ENCODE peak calls at places on chromosomes 5 and 9, in four cellular contexts. One of them, this sample, is unnamed.

GRCh38 chr9:20447291-20447690 is 175.0 kb downstream of the MLLT3 start:
- DNase-seq in stimulated activated naive CD4-positive, alpha-beta T cell: no peak
- DNase-seq in stimulated activated CD4-positive, alpha-beta T cell treated with anti-CD3 and anti-CD28 coated beads, Interleukin-15, amount 100 ng/mL, for 24 hours: no peak
- DNase-seq in tibial artery: no peak
- DNase-seq in this sample: no peak

GRCh38 chr9:98832768-98833089 is 25.3 kb downstream of the GALNT12 start:
- DNase-seq in stimulated activated CD4-positive, alpha-beta T cell treated with anti-CD3 and anti-CD28 coated beads, Interleukin-15, amount 100 ng/mL, for 24 hours: no peak
- DNase-seq in tibial artery: no peak
- DNase-seq in stimulated activated naive CD4-positive, alpha-beta T cell: no peak
- DNase-seq in this sample: no peak

GRCh38 chr9:137453643-137454081 is 5.5 kb downstream of the NSMF start:
- DNase-seq in tibial artery: peak
- DNase-seq in stimulated activated CD4-positive, alpha-beta T cell treated with anti-CD3 and anti-CD28 coated beads, Interleukin-15, amount 100 ng/mL, for 24 hours: peak
- DNase-seq in stimulated activated naive CD4-positive, alpha-beta T cell: peak
- DNase-seq in this sample: no peak

GRCh38 chr5:161058751-161059150 is 206.7 kb upstream of the ATP10B start:
- DNase-seq in tibial artery: no peak
- DNase-seq in stimulated activated naive CD4-positive, alpha-beta T cell: no peak
- DNase-seq in stimulated activated CD4-positive, alpha-beta T cell treated with anti-CD3 and anti-CD28 coated beads, Interleukin-15, amount 100 ng/mL, for 24 hours: no peak
- DNase-seq in this sample: no peak

GRCh38 chr5:17412760-17413671 is 85.0 kb upstream of the TAF11L2 start:
- DNase-seq in stimulated activated CD4-positive, alpha-beta T cell treated with anti-CD3 and anti-CD28 coated beads, Interleukin-15, amount 100 ng/mL, for 24 hours: no peak
- DNase-seq in tibial artery: no peak
- DNase-seq in stimulated activated naive CD4-positive, alpha-beta T cell: no peak
- DNase-seq in this sample: no peak

GRCh38 chr9:136045595-136046554 is 49.2 kb downstream of the NACC2 start:
- DNase-seq in stimulated activated CD4-positive, alpha-beta T cell treated with anti-CD3 and anti-CD28 coated beads, Interleukin-15, amount 100 ng/mL, for 24 hours: no peak
- DNase-seq in tibial artery: peak
- DNase-seq in stimulated activated naive CD4-positive, alpha-beta T cell: no peak
- DNase-seq in this sample: no peak

GRCh38 chr9:33737811-33738606 is 57.4 kb upstream of the PRSS3 start:
- DNase-seq in tibial artery: no peak
- DNase-seq in stimulated activated naive CD4-positive, alpha-beta T cell: no peak
- DNase-seq in stimulated activated CD4-positive, alpha-beta T cell treated with anti-CD3 and anti-CD28 coated beads, Interleukin-15, amount 100 ng/mL, for 24 hours: peak
- DNase-seq in this sample: peak

GRCh38 chr5:65924366-65925093 is 1.8 kb upstream of the ERBIN start:
- DNase-seq in tibial artery: no peak
- DNase-seq in stimulated activated naive CD4-positive, alpha-beta T cell: no peak
- DNase-seq in stimulated activated CD4-positive, alpha-beta T cell treated with anti-CD3 and anti-CD28 coated beads, Interleukin-15, amount 100 ng/mL, for 24 hours: no peak
- DNase-seq in this sample: no peak

GRCh38 chr5:31479706-31480105 is 52.2 kb downstream of the DROSHA start:
- DNase-seq in tibial artery: no peak
- DNase-seq in stimulated activated naive CD4-positive, alpha-beta T cell: no peak
- DNase-seq in stimulated activated CD4-positive, alpha-beta T cell treated with anti-CD3 and anti-CD28 coated beads, Interleukin-15, amount 100 ng/mL, for 24 hours: no peak
- DNase-seq in this sample: no peak

GRCh38 chr5:166365164-166365563 is 1926.3 kb upstream of the WWC1 start:
- DNase-seq in stimulated activated naive CD4-positive, alpha-beta T cell: no peak
- DNase-seq in stimulated activated CD4-positive, alpha-beta T cell treated with anti-CD3 and anti-CD28 coated beads, Interleukin-15, amount 100 ng/mL, for 24 hours: no peak
- DNase-seq in tibial artery: no peak
- DNase-seq in this sample: no peak

GRCh38 chr9:121699271-121700164 is 48.1 kb downstream of the DAB2IP start:
- DNase-seq in tibial artery: peak
- DNase-seq in stimulated activated CD4-positive, alpha-beta T cell treated with anti-CD3 and anti-CD28 coated beads, Interleukin-15, amount 100 ng/mL, for 24 hours: peak
- DNase-seq in stimulated activated naive CD4-positive, alpha-beta T cell: no peak
- DNase-seq in this sample: no peak

GRCh38 chr5:131109540-131110255 is 55.4 kb downstream of the HINT1 start:
- DNase-seq in stimulated activated naive CD4-positive, alpha-beta T cell: peak
- DNase-seq in tibial artery: no peak
- DNase-seq in stimulated activated CD4-positive, alpha-beta T cell treated with anti-CD3 and anti-CD28 coated beads, Interleukin-15, amount 100 ng/mL, for 24 hours: peak
- DNase-seq in this sample: peak

GRCh38 chr5:180352976-180353225 is 235 bp downstream of the GFPT2 start:
- DNase-seq in tibial artery: no peak
- DNase-seq in stimulated activated CD4-positive, alpha-beta T cell treated with anti-CD3 and anti-CD28 coated beads, Interleukin-15, amount 100 ng/mL, for 24 hours: no peak
- DNase-seq in stimulated activated naive CD4-positive, alpha-beta T cell: no peak
- DNase-seq in this sample: no peak

GRCh38 chr9:18910858-18911257 is 122.2 kb downstream of the SAXO1 start:
- DNase-seq in stimulated activated CD4-positive, alpha-beta T cell treated with anti-CD3 and anti-CD28 coated beads, Interleukin-15, amount 100 ng/mL, for 24 hours: no peak
- DNase-seq in tibial artery: no peak
- DNase-seq in stimulated activated naive CD4-positive, alpha-beta T cell: no peak
- DNase-seq in this sample: no peak

GRCh38 chr5:76641514-76642120 is 18.4 kb upstream of the F2RL2 start:
- DNase-seq in tibial artery: peak
- DNase-seq in stimulated activated CD4-positive, alpha-beta T cell treated with anti-CD3 and anti-CD28 coated beads, Interleukin-15, amount 100 ng/mL, for 24 hours: peak
- DNase-seq in stimulated activated naive CD4-positive, alpha-beta T cell: peak
- DNase-seq in this sample: peak

GRCh38 chr5:81397169-81397568 is 3.2 kb upstream of the ACOT12 start:
- DNase-seq in stimulated activated CD4-positive, alpha-beta T cell treated with anti-CD3 and anti-CD28 coated beads, Interleukin-15, amount 100 ng/mL, for 24 hours: no peak
- DNase-seq in stimulated activated naive CD4-positive, alpha-beta T cell: no peak
- DNase-seq in tibial artery: no peak
- DNase-seq in this sample: no peak

GRCh38 chr9:14554866-14555265 is 138.4 kb downstream of the ZDHHC21 start:
- DNase-seq in stimulated activated naive CD4-positive, alpha-beta T cell: no peak
- DNase-seq in stimulated activated CD4-positive, alpha-beta T cell treated with anti-CD3 and anti-CD28 coated beads, Interleukin-15, amount 100 ng/mL, for 24 hours: no peak
- DNase-seq in tibial artery: no peak
- DNase-seq in this sample: no peak

GRCh38 chr5:78771260-78772240 is 123.0 kb upstream of the LHFPL2 start:
- DNase-seq in stimulated activated CD4-positive, alpha-beta T cell treated with anti-CD3 and anti-CD28 coated beads, Interleukin-15, amount 100 ng/mL, for 24 hours: no peak
- DNase-seq in tibial artery: no peak
- DNase-seq in stimulated activated naive CD4-positive, alpha-beta T cell: no peak
- DNase-seq in this sample: no peak

GRCh38 chr9:133048595-133048994 is 13.2 kb upstream of the CEL start:
- DNase-seq in stimulated activated naive CD4-positive, alpha-beta T cell: no peak
- DNase-seq in tibial artery: no peak
- DNase-seq in stimulated activated CD4-positive, alpha-beta T cell treated with anti-CD3 and anti-CD28 coated beads, Interleukin-15, amount 100 ng/mL, for 24 hours: peak
- DNase-seq in this sample: no peak

GRCh38 chr5:159678800-159679392 is 237.4 kb upstream of the ADRA1B start:
- DNase-seq in stimulated activated CD4-positive, alpha-beta T cell treated with anti-CD3 and anti-CD28 coated beads, Interleukin-15, amount 100 ng/mL, for 24 hours: peak
- DNase-seq in tibial artery: no peak
- DNase-seq in stimulated activated naive CD4-positive, alpha-beta T cell: no peak
- DNase-seq in this sample: no peak

GRCh38 chr5:151622367-151623097 is 31.4 kb upstream of the FAT2 start:
- DNase-seq in stimulated activated CD4-positive, alpha-beta T cell treated with anti-CD3 and anti-CD28 coated beads, Interleukin-15, amount 100 ng/mL, for 24 hours: no peak
- DNase-seq in tibial artery: no peak
- DNase-seq in stimulated activated naive CD4-positive, alpha-beta T cell: no peak
- DNase-seq in this sample: no peak

GRCh38 chr9:126147620-126148522 is 178.8 kb upstream of the MVB12B start:
- DNase-seq in stimulated activated naive CD4-positive, alpha-beta T cell: no peak
- DNase-seq in stimulated activated CD4-positive, alpha-beta T cell treated with anti-CD3 and anti-CD28 coated beads, Interleukin-15, amount 100 ng/mL, for 24 hours: no peak
- DNase-seq in tibial artery: no peak
- DNase-seq in this sample: no peak

GRCh38 chr5:74579215-74579614 is 61.3 kb downstream of the ENC1 start:
- DNase-seq in stimulated activated naive CD4-positive, alpha-beta T cell: peak
- DNase-seq in stimulated activated CD4-positive, alpha-beta T cell treated with anti-CD3 and anti-CD28 coated beads, Interleukin-15, amount 100 ng/mL, for 24 hours: peak
- DNase-seq in tibial artery: no peak
- DNase-seq in this sample: no peak

GRCh38 chr9:130451509-130452388 is 7.0 kb downstream of the ASS1 start:
- DNase-seq in tibial artery: peak
- DNase-seq in stimulated activated naive CD4-positive, alpha-beta T cell: no peak
- DNase-seq in stimulated activated CD4-positive, alpha-beta T cell treated with anti-CD3 and anti-CD28 coated beads, Interleukin-15, amount 100 ng/mL, for 24 hours: peak
- DNase-seq in this sample: no peak

GRCh38 chr9:63816742-63817621 is 1468.0 kb downstream of the FOXD4L5 start:
- DNase-seq in stimulated activated CD4-positive, alpha-beta T cell treated with anti-CD3 and anti-CD28 coated beads, Interleukin-15, amount 100 ng/mL, for 24 hours: peak
- DNase-seq in tibial artery: peak
- DNase-seq in stimulated activated naive CD4-positive, alpha-beta T cell: no peak
- DNase-seq in this sample: no peak

GRCh38 chr9:70510157-70510770 is 95.8 kb upstream of the KLF9 start:
- DNase-seq in stimulated activated CD4-positive, alpha-beta T cell treated with anti-CD3 and anti-CD28 coated beads, Interleukin-15, amount 100 ng/mL, for 24 hours: peak
- DNase-seq in tibial artery: no peak
- DNase-seq in stimulated activated naive CD4-positive, alpha-beta T cell: no peak
- DNase-seq in this sample: no peak

GRCh38 chr5:58410441-58410840 is 49.4 kb downstream of the PLK2 start:
- DNase-seq in tibial artery: no peak
- DNase-seq in stimulated activated naive CD4-positive, alpha-beta T cell: no peak
- DNase-seq in stimulated activated CD4-positive, alpha-beta T cell treated with anti-CD3 and anti-CD28 coated beads, Interleukin-15, amount 100 ng/mL, for 24 hours: no peak
- DNase-seq in this sample: no peak

GRCh38 chr5:69136296-69136695 is 30.7 kb upstream of the CCNB1 start:
- DNase-seq in stimulated activated CD4-positive, alpha-beta T cell treated with anti-CD3 and anti-CD28 coated beads, Interleukin-15, amount 100 ng/mL, for 24 hours: no peak
- DNase-seq in tibial artery: no peak
- DNase-seq in stimulated activated naive CD4-positive, alpha-beta T cell: no peak
- DNase-seq in this sample: no peak

GRCh38 chr5:178115136-178115834 is 2.0 kb downstream of the N4BP3 start:
- DNase-seq in stimulated activated CD4-positive, alpha-beta T cell treated with anti-CD3 and anti-CD28 coated beads, Interleukin-15, amount 100 ng/mL, for 24 hours: no peak
- DNase-seq in stimulated activated naive CD4-positive, alpha-beta T cell: no peak
- DNase-seq in tibial artery: no peak
- DNase-seq in this sample: no peak

GRCh38 chr5:128825826-128826225 is 139.5 kb upstream of the SLC27A6 start:
- DNase-seq in stimulated activated naive CD4-positive, alpha-beta T cell: no peak
- DNase-seq in stimulated activated CD4-positive, alpha-beta T cell treated with anti-CD3 and anti-CD28 coated beads, Interleukin-15, amount 100 ng/mL, for 24 hours: no peak
- DNase-seq in tibial artery: no peak
- DNase-seq in this sample: no peak

GRCh38 chr5:137481596-137481995 is 17.5 kb downstream of the SPOCK1 start:
- DNase-seq in stimulated activated CD4-positive, alpha-beta T cell treated with anti-CD3 and anti-CD28 coated beads, Interleukin-15, amount 100 ng/mL, for 24 hours: no peak
- DNase-seq in stimulated activated naive CD4-positive, alpha-beta T cell: no peak
- DNase-seq in tibial artery: no peak
- DNase-seq in this sample: no peak